ENCODE peak calls at places on chromosome 19, in six cellular contexts. T is choroid plexus epithelial cell, K is A172, L is amygdala, Q is hepatic stellate cell, H is non-pigmented ciliary epithelial cell. J is an unnamed sample.

GRCh38 chr19:14686411-14686810 is 3.4 kb upstream of the ZNF333 start:
- DNase-seq in T (peak; percentile 53), K (peak; percentile 26), L (no peak), Q (no peak), H (no peak), J (no peak)

GRCh38 chr19:18659281-18660050 is 22.6 kb downstream of the KLHL26 start:
- DNase-seq in T (no peak), K (no peak), L (peak; percentile 24), Q (no peak), H (no peak), J (no peak)

GRCh38 chr19:52369463-52370340 is at the start of gene ZNF880:
- DNase-seq in T (peak; percentile 95), K (no peak), L (peak; percentile 88), Q (peak; percentile 94), H (peak; percentile 76), J (peak; percentile 56)

GRCh38 chr19:38070573-38070972 is 153.4 kb downstream of the DPF1 start:
- DNase-seq in T (peak; percentile 61), K (peak; percentile 70), L (no peak), Q (no peak), H (peak; percentile 47), J (no peak)

GRCh38 chr19:32238076-32238475 is 107.3 kb upstream of the ZNF507 start:
- DNase-seq in T (no peak), K (no peak), L (no peak), Q (no peak), H (no peak), J (no peak)

GRCh38 chr19:3959766-3960131 is 11.2 kb downstream of the DAPK3 start:
- DNase-seq in T (no peak), K (no peak), L (no peak), Q (no peak), H (no peak), J (no peak)

GRCh38 chr19:30535011-30535410 is 162.8 kb downstream of the ZNF536 start:
- DNase-seq in T (no peak), K (no peak), L (no peak), Q (no peak), H (no peak), J (no peak)

GRCh38 chr19:5823579-5824281 is 15.8 kb downstream of the FUT6 start:
- DNase-seq in T (no peak), K (no peak), L (no peak), Q (no peak), H (no peak), J (no peak)

GRCh38 chr19:5719274-5719960 is 529 bp downstream of the LONP1 start:
- DNase-seq in T (peak; percentile 38), K (no peak), L (no peak), Q (no peak), H (no peak), J (no peak)